ENCODE peak calls at places on chromosomes 7 and 10, in eight cellular contexts. J is T-helper 17 cell; E is effector memory CD4-positive, alpha-beta T cell; Y is EL; O is transverse colon; S is NCI-H1436; N is NCI-H748 treated with DMSO at 0.1 percent for 48 hours; V is LoVo. L is an unnamed sample.

GRCh38 chr7:77531038-77531437 is 6.1 kb upstream of the PTPN12 start:
- DNase-seq in S (no peak), O (no peak), N (no peak), E (no peak), J (no peak), V (no peak), Y (no peak), L (no peak)

GRCh38 chr10:71770255-71770654 is 3.1 kb downstream of the VSIR start:
- DNase-seq in O (no peak), E (no peak), S (no peak), Y (no peak), V (no peak), J (no peak), N (no peak), L (no peak)

GRCh38 chr7:80379034-80379433 is 132.8 kb downstream of the GNAT3 start:
- DNase-seq in E (no peak), J (no peak), O (no peak), V (peak; percentile 40), N (no peak), S (no peak), Y (peak; percentile 75), L (no peak)

GRCh38 chr7:30162622-30163124 is 27.9 kb downstream of the MTURN start:
- DNase-seq in Y (peak; percentile 67), O (no peak), J (no peak), V (no peak), S (peak; percentile 97), E (no peak), N (peak; percentile 90), L (no peak)

GRCh38 chr7:15464762-15465144 is 97.1 kb downstream of the AGMO start:
- DNase-seq in O (no peak), S (no peak), Y (no peak), J (no peak), E (no peak), N (no peak), V (no peak), L (no peak)

GRCh38 chr7:19016140-19016539 is 101.3 kb downstream of the TWIST1 start:
- DNase-seq in E (no peak), N (no peak), Y (peak; percentile 63), V (no peak), J (no peak), S (no peak), O (no peak), L (no peak)

GRCh38 chr7:92527300-92528187 is 776 bp downstream of the PEX1 start:
- DNase-seq in S (peak; percentile 38), N (peak; percentile 56), O (peak; percentile 56), Y (peak; percentile 71), J (peak; percentile 37), V (peak; percentile 72), E (peak; percentile 17), L (peak; percentile 30)

GRCh38 chr10:115981056-115981455 is 291.9 kb downstream of the GFRA1 start:
- DNase-seq in Y (peak; percentile 6), J (no peak), N (no peak), O (no peak), V (no peak), S (no peak), E (no peak), L (no peak)

GRCh38 chr10:119496282-119496681 is 46.2 kb downstream of the RGS10 start:
- DNase-seq in N (no peak), S (no peak), E (no peak), J (no peak), V (no peak), O (no peak), Y (no peak), L (no peak)

GRCh38 chr10:101228682-101229274 is 485 bp downstream of the LBX1 start:
- DNase-seq in J (no peak), N (no peak), V (no peak), E (no peak), O (no peak), S (no peak), Y (no peak), L (no peak)

GRCh38 chr7:120981888-120982615 is 6.5 kb upstream of the CPED1 start:
- DNase-seq in E (no peak), N (no peak), J (no peak), S (no peak), V (no peak), Y (peak; percentile 75), O (no peak), L (no peak)

GRCh38 chr7:105849122-105849855 is 27.1 kb downstream of the ATXN7L1 start:
- DNase-seq in Y (peak; percentile 44), E (peak; percentile 38), V (no peak), O (no peak), J (no peak), S (no peak), N (no peak), L (no peak)

GRCh38 chr10:94879214-94879613 is 59.2 kb upstream of the CYP2C9 start:
- DNase-seq in O (no peak), S (no peak), N (no peak), Y (no peak), J (no peak), V (no peak), E (no peak), L (no peak)

GRCh38 chr10:106999118-106999707 is 165.3 kb downstream of the SORCS1 start:
- DNase-seq in S (no peak), Y (no peak), V (no peak), E (no peak), J (no peak), N (no peak), O (no peak), L (no peak)

GRCh38 chr7:55052081-55052480 is 33.3 kb downstream of the EGFR start:
- DNase-seq in O (no peak), J (no peak), S (no peak), E (no peak), N (no peak), V (no peak), Y (peak; percentile 93), L (no peak)

GRCh38 chr10:72084094-72084459 is 4.3 kb downstream of the SPOCK2 start:
- DNase-seq in V (no peak), N (no peak), Y (no peak), S (no peak), E (peak; percentile 56), O (no peak), J (peak; percentile 51), L (no peak)

L was measured in NCI-H460.